ENCODE peak calls at places on chromosome 16, in ten cellular contexts. V, O, U, C, W, S, Q, Z, Y and G are unnamed samples.

GRCh38 chr16:51994597-51994996 is 552.3 kb downstream of the TOX3 start:
- DNase-seq in V (no peak), Y (no peak), C (no peak), O (no peak), U (peak; percentile 19), Z (peak; percentile 57), Q (no peak), S (no peak), W (peak; percentile 92), G (no peak)

GRCh38 chr16:58481931-58482330 is 18.0 kb upstream of the NDRG4 start:
- DNase-seq in V (no peak), Y (no peak), U (no peak), S (no peak), Z (no peak), Q (no peak), C (no peak), W (no peak), O (no peak), G (no peak)

GRCh38 chr16:28951410-28951943 is 740 bp downstream of the NFATC2IP start:
- DNase-seq in S (no peak), W (no peak), Z (peak; percentile 53), C (no peak), U (no peak), O (no peak), V (no peak), Q (peak; percentile 22), Y (no peak), G (no peak)

GRCh38 chr16:76222087-76222486 is 55.1 kb upstream of the CNTNAP4 start:
- DNase-seq in V (no peak), Z (no peak), C (no peak), Y (no peak), O (no peak), U (peak; percentile 8), S (no peak), W (no peak), Q (peak; percentile 45), G (no peak)

GRCh38 chr16:60744198-60744597 is 1292.0 kb downstream of the CDH8 start:
- DNase-seq in V (no peak), Q (no peak), Y (no peak), W (no peak), U (no peak), C (no peak), S (no peak), Z (no peak), O (no peak), G (no peak)

GRCh38 chr16:54286330-54287017 is at the start of gene IRX3:
- DNase-seq in C (peak; percentile 85), V (peak; percentile 49), Z (peak; percentile 73), O (no peak), Q (peak; percentile 96), U (peak; percentile 87), W (peak; percentile 88), Y (peak; percentile 66), S (peak; percentile 4), G (peak; percentile 86)

GRCh38 chr16:71927383-71927782 is 32.1 kb downstream of the IST1 start:
- DNase-seq in U (peak; percentile 28), Y (peak; percentile 42), C (peak; percentile 96), Q (peak; percentile 53), O (peak; percentile 63), V (peak; percentile 52), Z (peak; percentile 60), S (peak; percentile 90), W (peak; percentile 44), G (peak; percentile 92)

GRCh38 chr16:24834459-24835335 is 11.1 kb upstream of the SLC5A11 start:
- DNase-seq in W (peak; percentile 60), V (no peak), S (peak; percentile 49), Q (peak; percentile 54), Y (peak; percentile 18), Z (peak; percentile 73), U (peak; percentile 76), C (no peak), O (no peak), G (peak; percentile 71)

GRCh38 chr16:53502331-53503269 is at the start of gene AKTIP:
- DNase-seq in O (no peak), Z (peak; percentile 80), U (no peak), C (peak; percentile 70), V (no peak), Q (peak; percentile 62), Y (no peak), W (peak; percentile 79), S (peak; percentile 52), G (peak; percentile 61)

GRCh38 chr16:90018297-90019200 is 707 bp downstream of the DBNDD1 start:
- DNase-seq in Y (no peak), C (no peak), O (no peak), W (peak; percentile 64), Z (peak; percentile 56), S (no peak), V (no peak), Q (peak; percentile 43), U (peak; percentile 67), G (no peak)

GRCh38 chr16:73060216-73060615 is 12.3 kb upstream of the ZFHX3 start:
- DNase-seq in Q (no peak), W (no peak), C (no peak), Z (no peak), U (peak; percentile 40), S (no peak), Y (no peak), O (no peak), V (no peak), G (no peak)
- H3K4me3 ChIP-seq in Q (no peak overlapping the region), W (no peak overlapping the region), C (no peak overlapping the region), Z (no peak overlapping the region), U (peak overlapping the region; percentile 84), S (peak overlapping the region; percentile 22), Y (no peak overlapping the region), O (peak overlapping the region; percentile 72), V (no peak overlapping the region), G (peak overlapping the region; percentile 27)

DNA sequence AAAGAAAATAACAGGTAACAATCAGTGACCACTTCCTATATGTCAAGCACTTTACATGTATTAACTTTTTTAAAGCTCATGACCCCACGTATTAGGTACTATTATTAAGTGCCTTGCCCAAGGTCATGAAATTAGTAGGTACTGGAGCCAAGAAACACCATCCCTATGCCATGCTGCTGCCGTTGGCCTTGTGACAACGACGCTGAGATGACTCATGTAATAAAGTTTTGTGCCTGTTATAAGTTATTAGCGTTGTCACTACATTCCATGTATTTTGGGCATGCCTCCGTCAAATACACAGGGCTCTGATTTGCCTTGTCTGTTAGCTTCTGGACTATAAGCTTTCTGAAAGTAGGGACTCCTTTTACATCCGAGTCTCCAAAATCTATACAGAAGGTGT is 1.4 kb downstream of the BBS2 start:
- DNase-seq in V (no peak), O (no peak), Y (no peak), W (no peak), S (no peak), U (no peak), Q (no peak), C (peak; percentile 85), Z (no peak), G (no peak)
- H3K4me3 ChIP-seq in V (no peak overlapping the region), O (no peak overlapping the region), Y (no peak overlapping the region), W (peak overlapping the region; percentile 76), S (no peak overlapping the region), U (no peak overlapping the region), Q (no peak overlapping the region), C (no peak overlapping the region), Z (no peak overlapping the region), G (no peak overlapping the region)

GRCh38 chr16:86568677-86569623 is 2.3 kb downstream of the FOXC2 start:
- DNase-seq in O (no peak), Q (peak; percentile 19), C (no peak), V (no peak), Y (no peak), U (no peak), Z (no peak), W (no peak), S (no peak), G (peak; percentile 14)

GRCh38 chr16:86572041-86572521 is 5.5 kb downstream of the FOXC2 start:
- DNase-seq in C (no peak), U (no peak), Y (no peak), S (no peak), O (no peak), V (no peak), W (no peak), Z (no peak), Q (peak; percentile 48), G (peak; percentile 59)

GRCh38 chr16:86569843-86570447 is 3.3 kb downstream of the FOXC2 start:
- DNase-seq in Y (no peak), Q (no peak), C (no peak), S (no peak), V (no peak), O (no peak), W (no peak), U (no peak), Z (no peak), G (peak; percentile 12)

GRCh38 chr16:86571197-86571915 is 4.7 kb downstream of the FOXC2 start:
- DNase-seq in C (no peak), U (no peak), V (no peak), Q (peak; percentile 6), W (no peak), Y (no peak), S (no peak), Z (no peak), O (no peak), G (peak; percentile 28)

GRCh38 chr16:86570542-86571196 is 4.0 kb downstream of the FOXC2 start:
- DNase-seq in V (no peak), S (no peak), Y (no peak), Q (peak; percentile 33), Z (no peak), W (no peak), C (no peak), U (no peak), O (no peak), G (peak; percentile 52)
- H3K4me3 ChIP-seq in V (no peak overlapping the region), S (no peak overlapping the region), Y (no peak overlapping the region), Q (no peak overlapping the region), Z (no peak overlapping the region), W (no peak overlapping the region), C (no peak overlapping the region), U (no peak overlapping the region), O (peak overlapping the region; percentile 88), G (peak overlapping the region; percentile 91)

GRCh38 chr16:49755291-49755611 is 100.7 kb downstream of the ZNF423 start:
- DNase-seq in V (no peak), W (no peak), Z (peak; percentile 64), O (peak; percentile 3), Q (peak; percentile 94), C (no peak), Y (peak; percentile 10), U (peak; percentile 35), S (peak; percentile 12), G (peak; percentile 76)

GRCh38 chr16:49756971-49757743 is 98.8 kb downstream of the ZNF423 start:
- DNase-seq in Y (no peak), Q (peak; percentile 67), O (no peak), U (no peak), W (no peak), V (no peak), C (no peak), S (no peak), Z (peak; percentile 21), G (peak; percentile 64)

GRCh38 chr16:49757744-49758069 is 98.2 kb downstream of the ZNF423 start:
- DNase-seq in C (no peak), W (no peak), V (no peak), Q (peak; percentile 43), S (no peak), U (no peak), Y (no peak), O (no peak), Z (no peak), G (no peak)

GRCh38 chr16:49754495-49755290 is 101.2 kb downstream of the ZNF423 start:
- DNase-seq in Z (peak; percentile 53), Q (peak; percentile 95), U (no peak), C (peak; percentile 55), Y (no peak), S (no peak), V (no peak), W (no peak), O (no peak), G (peak; percentile 33)

DNA sequence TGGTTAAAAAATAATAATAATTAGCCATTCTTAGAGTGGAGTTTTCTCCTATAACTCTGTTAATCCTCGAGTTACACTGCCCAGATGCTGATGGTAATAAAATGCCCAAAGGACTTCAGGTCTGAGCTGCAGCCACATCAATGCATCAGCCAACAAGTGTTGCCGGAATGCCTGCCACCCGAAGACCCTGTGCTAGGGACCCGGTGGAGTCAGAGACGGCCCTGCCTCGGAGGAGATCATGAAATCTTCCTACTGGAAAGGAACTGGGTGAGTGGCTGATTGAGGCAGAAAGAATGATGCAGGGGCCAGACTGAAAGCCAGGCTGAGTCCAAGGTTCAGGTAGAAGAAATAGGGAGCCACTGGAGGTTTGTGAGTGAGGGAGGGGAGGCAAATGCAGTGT is 100.2 kb downstream of the ZNF423 start:
- DNase-seq in Q (peak; percentile 25), Y (no peak), S (no peak), W (no peak), U (no peak), Z (no peak), O (no peak), V (no peak), C (no peak), G (no peak)
- H3K4me3 ChIP-seq in Q (no peak overlapping the region), Y (no peak overlapping the region), S (no peak overlapping the region), W (peak overlapping the region; percentile 42), U (no peak overlapping the region), Z (no peak overlapping the region), O (no peak overlapping the region), V (no peak overlapping the region), C (no peak overlapping the region), G (no peak overlapping the region)